ENCODE peak calls at places on chromosomes 5 and 9, in nine cellular contexts. One of them, this sample, is unnamed.

GRCh38 chr5:61881821-61882220 is 424.2 kb upstream of the KIF2A start:
- DNase-seq in AG10803: peak; percentile 44
- DNase-seq in T follicular helper cell: no peak
- DNase-seq in NCI-H2227 treated with DMSO at 0.1 percent for 48 hours: no peak
- DNase-seq in left ventricle myocardium inferior: no peak
- DNase-seq in cardiac muscle cell: no peak
- DNase-seq in GM04504: no peak
- DNase-seq in stimulated activated naive CD4-positive, alpha-beta T cell: no peak
- DNase-seq in colonic mucosa: no peak
- DNase-seq in this sample: no peak

GRCh38 chr9:34989946-34990635 is 546 bp downstream of the DNAJB5 start:
- DNase-seq in AG10803: peak; percentile 22
- DNase-seq in T follicular helper cell: no peak
- DNase-seq in NCI-H2227 treated with DMSO at 0.1 percent for 48 hours: peak; percentile 23
- DNase-seq in left ventricle myocardium inferior: peak; percentile 62
- DNase-seq in cardiac muscle cell: peak; percentile 64
- DNase-seq in GM04504: no peak
- DNase-seq in stimulated activated naive CD4-positive, alpha-beta T cell: no peak
- DNase-seq in colonic mucosa: peak; percentile 53
- DNase-seq in this sample: peak; percentile 31

GRCh38 chr5:107672212-107673105 is 1.7 kb upstream of the EFNA5 start:
- DNase-seq in AG10803: peak; percentile 63
- DNase-seq in T follicular helper cell: no peak
- DNase-seq in NCI-H2227 treated with DMSO at 0.1 percent for 48 hours: peak; percentile 86
- DNase-seq in left ventricle myocardium inferior: peak; percentile 73
- DNase-seq in cardiac muscle cell: peak; percentile 98
- DNase-seq in GM04504: peak; percentile 77
- DNase-seq in stimulated activated naive CD4-positive, alpha-beta T cell: no peak
- DNase-seq in colonic mucosa: peak; percentile 86
- DNase-seq in this sample: no peak

GRCh38 chr5:80967500-80968181 is 7.5 kb downstream of the RASGRF2 start:
- DNase-seq in AG10803: peak; percentile 58
- DNase-seq in T follicular helper cell: no peak
- DNase-seq in NCI-H2227 treated with DMSO at 0.1 percent for 48 hours: no peak
- DNase-seq in left ventricle myocardium inferior: no peak
- DNase-seq in cardiac muscle cell: peak; percentile 80
- DNase-seq in GM04504: peak; percentile 50
- DNase-seq in stimulated activated naive CD4-positive, alpha-beta T cell: no peak
- DNase-seq in colonic mucosa: peak; percentile 75
- DNase-seq in this sample: no peak

GRCh38 chr9:134064711-134065110 is 3.1 kb downstream of the BRD3 start:
- DNase-seq in AG10803: no peak
- DNase-seq in T follicular helper cell: no peak
- DNase-seq in NCI-H2227 treated with DMSO at 0.1 percent for 48 hours: no peak
- DNase-seq in left ventricle myocardium inferior: no peak
- DNase-seq in cardiac muscle cell: no peak
- DNase-seq in GM04504: no peak
- DNase-seq in stimulated activated naive CD4-positive, alpha-beta T cell: no peak
- DNase-seq in colonic mucosa: no peak
- DNase-seq in this sample: no peak

GRCh38 chr5:179875741-179876667 is 17.4 kb upstream of the MRNIP start:
- DNase-seq in AG10803: no peak
- DNase-seq in T follicular helper cell: no peak
- DNase-seq in NCI-H2227 treated with DMSO at 0.1 percent for 48 hours: no peak
- DNase-seq in left ventricle myocardium inferior: no peak
- DNase-seq in cardiac muscle cell: no peak
- DNase-seq in GM04504: no peak
- DNase-seq in stimulated activated naive CD4-positive, alpha-beta T cell: no peak
- DNase-seq in colonic mucosa: no peak
- DNase-seq in this sample: no peak

GRCh38 chr9:35935261-35935660 is 22.7 kb downstream of the OR2S2 start:
- DNase-seq in AG10803: no peak
- DNase-seq in T follicular helper cell: no peak
- DNase-seq in NCI-H2227 treated with DMSO at 0.1 percent for 48 hours: no peak
- DNase-seq in left ventricle myocardium inferior: no peak
- DNase-seq in cardiac muscle cell: no peak
- DNase-seq in GM04504: no peak
- DNase-seq in stimulated activated naive CD4-positive, alpha-beta T cell: no peak
- DNase-seq in colonic mucosa: no peak
- DNase-seq in this sample: no peak

GRCh38 chr5:73519531-73520283 is 21.5 kb downstream of the BTF3 start:
- DNase-seq in AG10803: peak; percentile 79
- DNase-seq in T follicular helper cell: peak; percentile 50
- DNase-seq in NCI-H2227 treated with DMSO at 0.1 percent for 48 hours: peak; percentile 68
- DNase-seq in left ventricle myocardium inferior: no peak
- DNase-seq in cardiac muscle cell: peak; percentile 89
- DNase-seq in GM04504: peak; percentile 67
- DNase-seq in stimulated activated naive CD4-positive, alpha-beta T cell: peak; percentile 67
- DNase-seq in colonic mucosa: peak; percentile 81
- DNase-seq in this sample: peak; percentile 50

GRCh38 chr9:136949239-136949816 is 2.7 kb upstream of the LCN12 start:
- DNase-seq in AG10803: no peak
- DNase-seq in T follicular helper cell: no peak
- DNase-seq in NCI-H2227 treated with DMSO at 0.1 percent for 48 hours: peak; percentile 36
- DNase-seq in left ventricle myocardium inferior: no peak
- DNase-seq in cardiac muscle cell: no peak
- DNase-seq in GM04504: no peak
- DNase-seq in stimulated activated naive CD4-positive, alpha-beta T cell: no peak
- DNase-seq in colonic mucosa: no peak
- DNase-seq in this sample: peak; percentile 19

GRCh38 chr5:1476967-1477310 is 31.7 kb upstream of the SLC6A3 start:
- DNase-seq in AG10803: no peak
- DNase-seq in T follicular helper cell: no peak
- DNase-seq in NCI-H2227 treated with DMSO at 0.1 percent for 48 hours: no peak
- DNase-seq in left ventricle myocardium inferior: peak; percentile 12
- DNase-seq in cardiac muscle cell: no peak
- DNase-seq in GM04504: no peak
- DNase-seq in stimulated activated naive CD4-positive, alpha-beta T cell: no peak
- DNase-seq in colonic mucosa: no peak
- DNase-seq in this sample: no peak

GRCh38 chr9:109450346-109450745 is 47.8 kb downstream of the PTPN3 start:
- DNase-seq in AG10803: no peak
- DNase-seq in T follicular helper cell: no peak
- DNase-seq in NCI-H2227 treated with DMSO at 0.1 percent for 48 hours: no peak
- DNase-seq in left ventricle myocardium inferior: no peak
- DNase-seq in cardiac muscle cell: no peak
- DNase-seq in GM04504: no peak
- DNase-seq in stimulated activated naive CD4-positive, alpha-beta T cell: no peak
- DNase-seq in colonic mucosa: no peak
- DNase-seq in this sample: no peak

GRCh38 chr9:87259543-87259942 is 238.1 kb upstream of the DAPK1 start:
- DNase-seq in AG10803: peak; percentile 51
- DNase-seq in T follicular helper cell: no peak
- DNase-seq in NCI-H2227 treated with DMSO at 0.1 percent for 48 hours: no peak
- DNase-seq in left ventricle myocardium inferior: no peak
- DNase-seq in cardiac muscle cell: no peak
- DNase-seq in GM04504: no peak
- DNase-seq in stimulated activated naive CD4-positive, alpha-beta T cell: no peak
- DNase-seq in colonic mucosa: no peak
- DNase-seq in this sample: no peak

This sample was measured in CD8-positive, alpha-beta T cell.